ENCODE peak calls at places on chromosomes 12 and 14, in eight cellular contexts. One of them, this sample, is unnamed.

GRCh38 chr12:118635276-118635675 is 258.9 kb downstream of the SUDS3 start:
- DNase-seq in NCI-H748 treated with DMSO at 0.1 percent for 48 hours: no peak
- DNase-seq in activated naive CD4-positive, alpha-beta T cell treated with anti-CD3 and anti-CD28 coated beads for 36 hours: no peak
- DNase-seq in stimulated activated naive CD8-positive, alpha-beta T cell treated with anti-CD3 and anti-CD28 coated beads, Interleukin-15, Interleukin-2, amounts not matched to agents 100 U/mL and 50 U/mL, for 24 hours: no peak
- DNase-seq in fibroblast of the aortic adventitia: no peak
- DNase-seq in ACHN: no peak
- DNase-seq in T-helper 2 cell: no peak
- DNase-seq in stimulated activated CD4-positive, alpha-beta T cell treated with anti-CD3 and anti-CD28 coated beads, TNF-alpha, amount 100 ng/mL, for 4 hours: no peak
- DNase-seq in this sample: no peak

GRCh38 chr12:131856366-131857097 is 28.3 kb downstream of the MMP17 start:
- DNase-seq in ACHN: no peak
- DNase-seq in activated naive CD4-positive, alpha-beta T cell treated with anti-CD3 and anti-CD28 coated beads for 36 hours: no peak
- DNase-seq in NCI-H748 treated with DMSO at 0.1 percent for 48 hours: no peak
- DNase-seq in stimulated activated CD4-positive, alpha-beta T cell treated with anti-CD3 and anti-CD28 coated beads, TNF-alpha, amount 100 ng/mL, for 4 hours: no peak
- DNase-seq in T-helper 2 cell: no peak
- DNase-seq in stimulated activated naive CD8-positive, alpha-beta T cell treated with anti-CD3 and anti-CD28 coated beads, Interleukin-15, Interleukin-2, amounts not matched to agents 100 U/mL and 50 U/mL, for 24 hours: no peak
- DNase-seq in fibroblast of the aortic adventitia: no peak
- DNase-seq in this sample: no peak

GRCh38 chr12:108616941-108617858 is 16.5 kb downstream of the SELPLG start:
- DNase-seq in NCI-H748 treated with DMSO at 0.1 percent for 48 hours: no peak
- DNase-seq in stimulated activated CD4-positive, alpha-beta T cell treated with anti-CD3 and anti-CD28 coated beads, TNF-alpha, amount 100 ng/mL, for 4 hours: peak; percentile 71
- DNase-seq in activated naive CD4-positive, alpha-beta T cell treated with anti-CD3 and anti-CD28 coated beads for 36 hours: peak; percentile 92
- DNase-seq in stimulated activated naive CD8-positive, alpha-beta T cell treated with anti-CD3 and anti-CD28 coated beads, Interleukin-15, Interleukin-2, amounts not matched to agents 100 U/mL and 50 U/mL, for 24 hours: peak; percentile 88
- DNase-seq in fibroblast of the aortic adventitia: no peak
- DNase-seq in T-helper 2 cell: peak; percentile 76
- DNase-seq in ACHN: peak; percentile 30
- DNase-seq in this sample: no peak

GRCh38 chr12:51819851-51820720 is 28.4 kb downstream of the FIGNL2 start:
- DNase-seq in activated naive CD4-positive, alpha-beta T cell treated with anti-CD3 and anti-CD28 coated beads for 36 hours: no peak
- DNase-seq in fibroblast of the aortic adventitia: no peak
- DNase-seq in stimulated activated naive CD8-positive, alpha-beta T cell treated with anti-CD3 and anti-CD28 coated beads, Interleukin-15, Interleukin-2, amounts not matched to agents 100 U/mL and 50 U/mL, for 24 hours: no peak
- DNase-seq in stimulated activated CD4-positive, alpha-beta T cell treated with anti-CD3 and anti-CD28 coated beads, TNF-alpha, amount 100 ng/mL, for 4 hours: no peak
- DNase-seq in ACHN: no peak
- DNase-seq in T-helper 2 cell: no peak
- DNase-seq in NCI-H748 treated with DMSO at 0.1 percent for 48 hours: peak; percentile 62
- DNase-seq in this sample: no peak

GRCh38 chr14:100290607-100291304 is 15.5 kb downstream of the SLC25A29 start:
- DNase-seq in T-helper 2 cell: no peak
- DNase-seq in activated naive CD4-positive, alpha-beta T cell treated with anti-CD3 and anti-CD28 coated beads for 36 hours: no peak
- DNase-seq in stimulated activated naive CD8-positive, alpha-beta T cell treated with anti-CD3 and anti-CD28 coated beads, Interleukin-15, Interleukin-2, amounts not matched to agents 100 U/mL and 50 U/mL, for 24 hours: no peak
- DNase-seq in ACHN: no peak
- DNase-seq in fibroblast of the aortic adventitia: no peak
- DNase-seq in stimulated activated CD4-positive, alpha-beta T cell treated with anti-CD3 and anti-CD28 coated beads, TNF-alpha, amount 100 ng/mL, for 4 hours: no peak
- DNase-seq in NCI-H748 treated with DMSO at 0.1 percent for 48 hours: no peak
- DNase-seq in this sample: no peak

GRCh38 chr14:46054526-46054925 is 597.1 kb downstream of the RPL10L start:
- DNase-seq in fibroblast of the aortic adventitia: peak; percentile 1
- DNase-seq in stimulated activated CD4-positive, alpha-beta T cell treated with anti-CD3 and anti-CD28 coated beads, TNF-alpha, amount 100 ng/mL, for 4 hours: no peak
- DNase-seq in activated naive CD4-positive, alpha-beta T cell treated with anti-CD3 and anti-CD28 coated beads for 36 hours: no peak
- DNase-seq in ACHN: peak; percentile 56
- DNase-seq in NCI-H748 treated with DMSO at 0.1 percent for 48 hours: no peak
- DNase-seq in stimulated activated naive CD8-positive, alpha-beta T cell treated with anti-CD3 and anti-CD28 coated beads, Interleukin-15, Interleukin-2, amounts not matched to agents 100 U/mL and 50 U/mL, for 24 hours: no peak
- DNase-seq in T-helper 2 cell: no peak
- DNase-seq in this sample: no peak

GRCh38 chr12:94262228-94263010 is 114.0 kb downstream of the PLXNC1 start:
- DNase-seq in stimulated activated CD4-positive, alpha-beta T cell treated with anti-CD3 and anti-CD28 coated beads, TNF-alpha, amount 100 ng/mL, for 4 hours: peak; percentile 68
- DNase-seq in T-helper 2 cell: peak; percentile 87
- DNase-seq in fibroblast of the aortic adventitia: peak; percentile 99
- DNase-seq in stimulated activated naive CD8-positive, alpha-beta T cell treated with anti-CD3 and anti-CD28 coated beads, Interleukin-15, Interleukin-2, amounts not matched to agents 100 U/mL and 50 U/mL, for 24 hours: peak; percentile 80
- DNase-seq in ACHN: peak; percentile 97
- DNase-seq in activated naive CD4-positive, alpha-beta T cell treated with anti-CD3 and anti-CD28 coated beads for 36 hours: peak; percentile 83
- DNase-seq in NCI-H748 treated with DMSO at 0.1 percent for 48 hours: peak; percentile 12
- DNase-seq in this sample: peak; percentile 95

GRCh38 chr12:99121476-99121965 is 476.4 kb downstream of the APAF1 start:
- DNase-seq in stimulated activated naive CD8-positive, alpha-beta T cell treated with anti-CD3 and anti-CD28 coated beads, Interleukin-15, Interleukin-2, amounts not matched to agents 100 U/mL and 50 U/mL, for 24 hours: no peak
- DNase-seq in activated naive CD4-positive, alpha-beta T cell treated with anti-CD3 and anti-CD28 coated beads for 36 hours: no peak
- DNase-seq in T-helper 2 cell: no peak
- DNase-seq in NCI-H748 treated with DMSO at 0.1 percent for 48 hours: no peak
- DNase-seq in stimulated activated CD4-positive, alpha-beta T cell treated with anti-CD3 and anti-CD28 coated beads, TNF-alpha, amount 100 ng/mL, for 4 hours: no peak
- DNase-seq in ACHN: no peak
- DNase-seq in fibroblast of the aortic adventitia: no peak
- DNase-seq in this sample: no peak

GRCh38 chr12:94586589-94587259 is 63.6 kb downstream of the TMCC3 start:
- DNase-seq in activated naive CD4-positive, alpha-beta T cell treated with anti-CD3 and anti-CD28 coated beads for 36 hours: no peak
- DNase-seq in ACHN: no peak
- DNase-seq in fibroblast of the aortic adventitia: peak; percentile 63
- DNase-seq in NCI-H748 treated with DMSO at 0.1 percent for 48 hours: no peak
- DNase-seq in stimulated activated naive CD8-positive, alpha-beta T cell treated with anti-CD3 and anti-CD28 coated beads, Interleukin-15, Interleukin-2, amounts not matched to agents 100 U/mL and 50 U/mL, for 24 hours: no peak
- DNase-seq in stimulated activated CD4-positive, alpha-beta T cell treated with anti-CD3 and anti-CD28 coated beads, TNF-alpha, amount 100 ng/mL, for 4 hours: no peak
- DNase-seq in T-helper 2 cell: no peak
- DNase-seq in this sample: no peak

GRCh38 chr14:96081767-96082400 is 42.7 kb downstream of the C14orf132 start:
- DNase-seq in NCI-H748 treated with DMSO at 0.1 percent for 48 hours: no peak
- DNase-seq in fibroblast of the aortic adventitia: no peak
- DNase-seq in ACHN: no peak
- DNase-seq in T-helper 2 cell: no peak
- DNase-seq in stimulated activated naive CD8-positive, alpha-beta T cell treated with anti-CD3 and anti-CD28 coated beads, Interleukin-15, Interleukin-2, amounts not matched to agents 100 U/mL and 50 U/mL, for 24 hours: no peak
- DNase-seq in stimulated activated CD4-positive, alpha-beta T cell treated with anti-CD3 and anti-CD28 coated beads, TNF-alpha, amount 100 ng/mL, for 4 hours: no peak
- DNase-seq in activated naive CD4-positive, alpha-beta T cell treated with anti-CD3 and anti-CD28 coated beads for 36 hours: no peak
- DNase-seq in this sample: no peak

GRCh38 chr12:61870658-61871559 is 389.3 kb upstream of the USP15 start:
- DNase-seq in ACHN: no peak
- DNase-seq in stimulated activated naive CD8-positive, alpha-beta T cell treated with anti-CD3 and anti-CD28 coated beads, Interleukin-15, Interleukin-2, amounts not matched to agents 100 U/mL and 50 U/mL, for 24 hours: no peak
- DNase-seq in NCI-H748 treated with DMSO at 0.1 percent for 48 hours: no peak
- DNase-seq in activated naive CD4-positive, alpha-beta T cell treated with anti-CD3 and anti-CD28 coated beads for 36 hours: peak; percentile 30
- DNase-seq in fibroblast of the aortic adventitia: no peak
- DNase-seq in T-helper 2 cell: peak; percentile 74
- DNase-seq in stimulated activated CD4-positive, alpha-beta T cell treated with anti-CD3 and anti-CD28 coated beads, TNF-alpha, amount 100 ng/mL, for 4 hours: no peak
- DNase-seq in this sample: no peak

GRCh38 chr12:113063396-113064350 is 7.1 kb downstream of the DTX1 start:
- DNase-seq in stimulated activated naive CD8-positive, alpha-beta T cell treated with anti-CD3 and anti-CD28 coated beads, Interleukin-15, Interleukin-2, amounts not matched to agents 100 U/mL and 50 U/mL, for 24 hours: no peak
- DNase-seq in activated naive CD4-positive, alpha-beta T cell treated with anti-CD3 and anti-CD28 coated beads for 36 hours: no peak
- DNase-seq in ACHN: no peak
- DNase-seq in fibroblast of the aortic adventitia: no peak
- DNase-seq in NCI-H748 treated with DMSO at 0.1 percent for 48 hours: no peak
- DNase-seq in T-helper 2 cell: no peak
- DNase-seq in stimulated activated CD4-positive, alpha-beta T cell treated with anti-CD3 and anti-CD28 coated beads, TNF-alpha, amount 100 ng/mL, for 4 hours: no peak
- DNase-seq in this sample: no peak

GRCh38 chr12:94553130-94553519 is 93.5 kb upstream of the CEP83 start:
- DNase-seq in T-helper 2 cell: no peak
- DNase-seq in ACHN: peak; percentile 76
- DNase-seq in stimulated activated naive CD8-positive, alpha-beta T cell treated with anti-CD3 and anti-CD28 coated beads, Interleukin-15, Interleukin-2, amounts not matched to agents 100 U/mL and 50 U/mL, for 24 hours: no peak
- DNase-seq in stimulated activated CD4-positive, alpha-beta T cell treated with anti-CD3 and anti-CD28 coated beads, TNF-alpha, amount 100 ng/mL, for 4 hours: no peak
- DNase-seq in fibroblast of the aortic adventitia: peak; percentile 88
- DNase-seq in NCI-H748 treated with DMSO at 0.1 percent for 48 hours: no peak
- DNase-seq in activated naive CD4-positive, alpha-beta T cell treated with anti-CD3 and anti-CD28 coated beads for 36 hours: no peak
- DNase-seq in this sample: no peak

GRCh38 chr12:128797119-128798118 is 26.3 kb downstream of the SLC15A4 start:
- DNase-seq in ACHN: peak; percentile 89
- DNase-seq in T-helper 2 cell: no peak
- DNase-seq in activated naive CD4-positive, alpha-beta T cell treated with anti-CD3 and anti-CD28 coated beads for 36 hours: no peak
- DNase-seq in stimulated activated naive CD8-positive, alpha-beta T cell treated with anti-CD3 and anti-CD28 coated beads, Interleukin-15, Interleukin-2, amounts not matched to agents 100 U/mL and 50 U/mL, for 24 hours: no peak
- DNase-seq in fibroblast of the aortic adventitia: peak; percentile 75
- DNase-seq in stimulated activated CD4-positive, alpha-beta T cell treated with anti-CD3 and anti-CD28 coated beads, TNF-alpha, amount 100 ng/mL, for 4 hours: no peak
- DNase-seq in NCI-H748 treated with DMSO at 0.1 percent for 48 hours: no peak
- DNase-seq in this sample: no peak

GRCh38 chr14:41609704-41610183 is 3.1 kb downstream of the LRFN5 start:
- DNase-seq in stimulated activated naive CD8-positive, alpha-beta T cell treated with anti-CD3 and anti-CD28 coated beads, Interleukin-15, Interleukin-2, amounts not matched to agents 100 U/mL and 50 U/mL, for 24 hours: peak; percentile 37
- DNase-seq in stimulated activated CD4-positive, alpha-beta T cell treated with anti-CD3 and anti-CD28 coated beads, TNF-alpha, amount 100 ng/mL, for 4 hours: no peak
- DNase-seq in fibroblast of the aortic adventitia: peak; percentile 60
- DNase-seq in T-helper 2 cell: no peak
- DNase-seq in ACHN: no peak
- DNase-seq in NCI-H748 treated with DMSO at 0.1 percent for 48 hours: peak; percentile 86
- DNase-seq in activated naive CD4-positive, alpha-beta T cell treated with anti-CD3 and anti-CD28 coated beads for 36 hours: no peak
- DNase-seq in this sample: no peak

GRCh38 chr12:103924761-103925641 is 5.2 kb upstream of the HSP90B1 start:
- DNase-seq in stimulated activated naive CD8-positive, alpha-beta T cell treated with anti-CD3 and anti-CD28 coated beads, Interleukin-15, Interleukin-2, amounts not matched to agents 100 U/mL and 50 U/mL, for 24 hours: peak; percentile 64
- DNase-seq in stimulated activated CD4-positive, alpha-beta T cell treated with anti-CD3 and anti-CD28 coated beads, TNF-alpha, amount 100 ng/mL, for 4 hours: no peak
- DNase-seq in ACHN: peak; percentile 81
- DNase-seq in fibroblast of the aortic adventitia: peak; percentile 81
- DNase-seq in NCI-H748 treated with DMSO at 0.1 percent for 48 hours: no peak
- DNase-seq in T-helper 2 cell: peak; percentile 95
- DNase-seq in activated naive CD4-positive, alpha-beta T cell treated with anti-CD3 and anti-CD28 coated beads for 36 hours: peak; percentile 86
- DNase-seq in this sample: no peak

GRCh38 chr14:71665157-71665556 is 267.1 kb upstream of the RGS6 start:
- DNase-seq in T-helper 2 cell: no peak
- DNase-seq in fibroblast of the aortic adventitia: peak; percentile 88
- DNase-seq in activated naive CD4-positive, alpha-beta T cell treated with anti-CD3 and anti-CD28 coated beads for 36 hours: no peak
- DNase-seq in stimulated activated CD4-positive, alpha-beta T cell treated with anti-CD3 and anti-CD28 coated beads, TNF-alpha, amount 100 ng/mL, for 4 hours: no peak
- DNase-seq in stimulated activated naive CD8-positive, alpha-beta T cell treated with anti-CD3 and anti-CD28 coated beads, Interleukin-15, Interleukin-2, amounts not matched to agents 100 U/mL and 50 U/mL, for 24 hours: no peak
- DNase-seq in ACHN: peak; percentile 40
- DNase-seq in NCI-H748 treated with DMSO at 0.1 percent for 48 hours: no peak
- DNase-seq in this sample: no peak

GRCh38 chr14:100547633-100548294 is 39.5 kb downstream of the BEGAIN start:
- DNase-seq in NCI-H748 treated with DMSO at 0.1 percent for 48 hours: no peak
- DNase-seq in activated naive CD4-positive, alpha-beta T cell treated with anti-CD3 and anti-CD28 coated beads for 36 hours: peak; percentile 64
- DNase-seq in stimulated activated naive CD8-positive, alpha-beta T cell treated with anti-CD3 and anti-CD28 coated beads, Interleukin-15, Interleukin-2, amounts not matched to agents 100 U/mL and 50 U/mL, for 24 hours: peak; percentile 37
- DNase-seq in stimulated activated CD4-positive, alpha-beta T cell treated with anti-CD3 and anti-CD28 coated beads, TNF-alpha, amount 100 ng/mL, for 4 hours: no peak
- DNase-seq in T-helper 2 cell: peak; percentile 63
- DNase-seq in fibroblast of the aortic adventitia: no peak
- DNase-seq in ACHN: no peak
- DNase-seq in this sample: peak; percentile 35

GRCh38 chr14:103519043-103519836 is 3.4 kb downstream of the CKB start:
- DNase-seq in T-helper 2 cell: no peak
- DNase-seq in ACHN: no peak
- DNase-seq in activated naive CD4-positive, alpha-beta T cell treated with anti-CD3 and anti-CD28 coated beads for 36 hours: no peak
- DNase-seq in NCI-H748 treated with DMSO at 0.1 percent for 48 hours: no peak
- DNase-seq in fibroblast of the aortic adventitia: peak; percentile 58
- DNase-seq in stimulated activated CD4-positive, alpha-beta T cell treated with anti-CD3 and anti-CD28 coated beads, TNF-alpha, amount 100 ng/mL, for 4 hours: no peak
- DNase-seq in stimulated activated naive CD8-positive, alpha-beta T cell treated with anti-CD3 and anti-CD28 coated beads, Interleukin-15, Interleukin-2, amounts not matched to agents 100 U/mL and 50 U/mL, for 24 hours: no peak
- DNase-seq in this sample: no peak

GRCh38 chr12:124613151-124613585 is 45.8 kb upstream of the NCOR2 start:
- DNase-seq in activated naive CD4-positive, alpha-beta T cell treated with anti-CD3 and anti-CD28 coated beads for 36 hours: no peak
- DNase-seq in T-helper 2 cell: no peak
- DNase-seq in fibroblast of the aortic adventitia: peak; percentile 98
- DNase-seq in ACHN: no peak
- DNase-seq in stimulated activated naive CD8-positive, alpha-beta T cell treated with anti-CD3 and anti-CD28 coated beads, Interleukin-15, Interleukin-2, amounts not matched to agents 100 U/mL and 50 U/mL, for 24 hours: no peak
- DNase-seq in stimulated activated CD4-positive, alpha-beta T cell treated with anti-CD3 and anti-CD28 coated beads, TNF-alpha, amount 100 ng/mL, for 4 hours: no peak
- DNase-seq in NCI-H748 treated with DMSO at 0.1 percent for 48 hours: no peak
- DNase-seq in this sample: no peak

GRCh38 chr12:3520711-3521110 is 29.7 kb downstream of the PRMT8 start:
- DNase-seq in fibroblast of the aortic adventitia: no peak
- DNase-seq in activated naive CD4-positive, alpha-beta T cell treated with anti-CD3 and anti-CD28 coated beads for 36 hours: no peak
- DNase-seq in stimulated activated CD4-positive, alpha-beta T cell treated with anti-CD3 and anti-CD28 coated beads, TNF-alpha, amount 100 ng/mL, for 4 hours: no peak
- DNase-seq in T-helper 2 cell: no peak
- DNase-seq in ACHN: no peak
- DNase-seq in stimulated activated naive CD8-positive, alpha-beta T cell treated with anti-CD3 and anti-CD28 coated beads, Interleukin-15, Interleukin-2, amounts not matched to agents 100 U/mL and 50 U/mL, for 24 hours: no peak
- DNase-seq in NCI-H748 treated with DMSO at 0.1 percent for 48 hours: peak; percentile 41
- DNase-seq in this sample: no peak

GRCh38 chr14:34906287-34906686 is 31.1 kb upstream of the BAZ1A start:
- DNase-seq in stimulated activated naive CD8-positive, alpha-beta T cell treated with anti-CD3 and anti-CD28 coated beads, Interleukin-15, Interleukin-2, amounts not matched to agents 100 U/mL and 50 U/mL, for 24 hours: no peak
- DNase-seq in T-helper 2 cell: no peak
- DNase-seq in fibroblast of the aortic adventitia: no peak
- DNase-seq in NCI-H748 treated with DMSO at 0.1 percent for 48 hours: no peak
- DNase-seq in activated naive CD4-positive, alpha-beta T cell treated with anti-CD3 and anti-CD28 coated beads for 36 hours: no peak
- DNase-seq in ACHN: no peak
- DNase-seq in stimulated activated CD4-positive, alpha-beta T cell treated with anti-CD3 and anti-CD28 coated beads, TNF-alpha, amount 100 ng/mL, for 4 hours: no peak
- DNase-seq in this sample: no peak

GRCh38 chr12:124609041-124609984 is 41.9 kb upstream of the NCOR2 start:
- DNase-seq in NCI-H748 treated with DMSO at 0.1 percent for 48 hours: peak; percentile 83
- DNase-seq in T-helper 2 cell: peak; percentile 79
- DNase-seq in activated naive CD4-positive, alpha-beta T cell treated with anti-CD3 and anti-CD28 coated beads for 36 hours: peak; percentile 93
- DNase-seq in ACHN: no peak
- DNase-seq in stimulated activated naive CD8-positive, alpha-beta T cell treated with anti-CD3 and anti-CD28 coated beads, Interleukin-15, Interleukin-2, amounts not matched to agents 100 U/mL and 50 U/mL, for 24 hours: peak; percentile 77
- DNase-seq in stimulated activated CD4-positive, alpha-beta T cell treated with anti-CD3 and anti-CD28 coated beads, TNF-alpha, amount 100 ng/mL, for 4 hours: peak; percentile 70
- DNase-seq in fibroblast of the aortic adventitia: peak; percentile 24
- DNase-seq in this sample: peak; percentile 93

GRCh38 chr14:74501135-74501614 is 7.6 kb downstream of the ISCA2 start:
- DNase-seq in T-helper 2 cell: no peak
- DNase-seq in ACHN: peak; percentile 25
- DNase-seq in activated naive CD4-positive, alpha-beta T cell treated with anti-CD3 and anti-CD28 coated beads for 36 hours: peak; percentile 23
- DNase-seq in stimulated activated naive CD8-positive, alpha-beta T cell treated with anti-CD3 and anti-CD28 coated beads, Interleukin-15, Interleukin-2, amounts not matched to agents 100 U/mL and 50 U/mL, for 24 hours: no peak
- DNase-seq in NCI-H748 treated with DMSO at 0.1 percent for 48 hours: peak; percentile 18
- DNase-seq in stimulated activated CD4-positive, alpha-beta T cell treated with anti-CD3 and anti-CD28 coated beads, TNF-alpha, amount 100 ng/mL, for 4 hours: no peak
- DNase-seq in fibroblast of the aortic adventitia: peak; percentile 77
- DNase-seq in this sample: peak; percentile 74

GRCh38 chr14:94918896-94919295 is 149.0 kb upstream of the GSC start:
- DNase-seq in stimulated activated CD4-positive, alpha-beta T cell treated with anti-CD3 and anti-CD28 coated beads, TNF-alpha, amount 100 ng/mL, for 4 hours: no peak
- DNase-seq in stimulated activated naive CD8-positive, alpha-beta T cell treated with anti-CD3 and anti-CD28 coated beads, Interleukin-15, Interleukin-2, amounts not matched to agents 100 U/mL and 50 U/mL, for 24 hours: no peak
- DNase-seq in T-helper 2 cell: no peak
- DNase-seq in ACHN: no peak
- DNase-seq in fibroblast of the aortic adventitia: no peak
- DNase-seq in NCI-H748 treated with DMSO at 0.1 percent for 48 hours: no peak
- DNase-seq in activated naive CD4-positive, alpha-beta T cell treated with anti-CD3 and anti-CD28 coated beads for 36 hours: no peak
- DNase-seq in this sample: no peak

GRCh38 chr14:42163136-42163535 is 556.5 kb downstream of the LRFN5 start:
- DNase-seq in T-helper 2 cell: no peak
- DNase-seq in stimulated activated CD4-positive, alpha-beta T cell treated with anti-CD3 and anti-CD28 coated beads, TNF-alpha, amount 100 ng/mL, for 4 hours: no peak
- DNase-seq in activated naive CD4-positive, alpha-beta T cell treated with anti-CD3 and anti-CD28 coated beads for 36 hours: no peak
- DNase-seq in ACHN: no peak
- DNase-seq in NCI-H748 treated with DMSO at 0.1 percent for 48 hours: peak; percentile 23
- DNase-seq in stimulated activated naive CD8-positive, alpha-beta T cell treated with anti-CD3 and anti-CD28 coated beads, Interleukin-15, Interleukin-2, amounts not matched to agents 100 U/mL and 50 U/mL, for 24 hours: no peak
- DNase-seq in fibroblast of the aortic adventitia: no peak
- DNase-seq in this sample: no peak

GRCh38 chr12:68240975-68241374 is 12.4 kb downstream of the IL22 start:
- DNase-seq in stimulated activated CD4-positive, alpha-beta T cell treated with anti-CD3 and anti-CD28 coated beads, TNF-alpha, amount 100 ng/mL, for 4 hours: peak; percentile 25
- DNase-seq in activated naive CD4-positive, alpha-beta T cell treated with anti-CD3 and anti-CD28 coated beads for 36 hours: peak; percentile 76
- DNase-seq in stimulated activated naive CD8-positive, alpha-beta T cell treated with anti-CD3 and anti-CD28 coated beads, Interleukin-15, Interleukin-2, amounts not matched to agents 100 U/mL and 50 U/mL, for 24 hours: peak; percentile 47
- DNase-seq in fibroblast of the aortic adventitia: peak; percentile 52
- DNase-seq in NCI-H748 treated with DMSO at 0.1 percent for 48 hours: no peak
- DNase-seq in ACHN: no peak
- DNase-seq in T-helper 2 cell: peak; percentile 92
- DNase-seq in this sample: no peak

GRCh38 chr12:117508468-117508867 is 147.0 kb upstream of the NOS1 start:
- DNase-seq in stimulated activated CD4-positive, alpha-beta T cell treated with anti-CD3 and anti-CD28 coated beads, TNF-alpha, amount 100 ng/mL, for 4 hours: no peak
- DNase-seq in NCI-H748 treated with DMSO at 0.1 percent for 48 hours: no peak
- DNase-seq in activated naive CD4-positive, alpha-beta T cell treated with anti-CD3 and anti-CD28 coated beads for 36 hours: no peak
- DNase-seq in fibroblast of the aortic adventitia: no peak
- DNase-seq in T-helper 2 cell: no peak
- DNase-seq in stimulated activated naive CD8-positive, alpha-beta T cell treated with anti-CD3 and anti-CD28 coated beads, Interleukin-15, Interleukin-2, amounts not matched to agents 100 U/mL and 50 U/mL, for 24 hours: no peak
- DNase-seq in ACHN: no peak
- DNase-seq in this sample: no peak

GRCh38 chr12:69916541-69917270 is 91.7 kb downstream of the MYRFL start:
- DNase-seq in stimulated activated naive CD8-positive, alpha-beta T cell treated with anti-CD3 and anti-CD28 coated beads, Interleukin-15, Interleukin-2, amounts not matched to agents 100 U/mL and 50 U/mL, for 24 hours: no peak
- DNase-seq in fibroblast of the aortic adventitia: peak; percentile 21
- DNase-seq in NCI-H748 treated with DMSO at 0.1 percent for 48 hours: no peak
- DNase-seq in activated naive CD4-positive, alpha-beta T cell treated with anti-CD3 and anti-CD28 coated beads for 36 hours: no peak
- DNase-seq in stimulated activated CD4-positive, alpha-beta T cell treated with anti-CD3 and anti-CD28 coated beads, TNF-alpha, amount 100 ng/mL, for 4 hours: no peak
- DNase-seq in ACHN: no peak
- DNase-seq in T-helper 2 cell: no peak
- DNase-seq in this sample: no peak

GRCh38 chr14:91945776-91946305 is 1.7 kb downstream of the FBLN5 start:
- DNase-seq in NCI-H748 treated with DMSO at 0.1 percent for 48 hours: no peak
- DNase-seq in stimulated activated CD4-positive, alpha-beta T cell treated with anti-CD3 and anti-CD28 coated beads, TNF-alpha, amount 100 ng/mL, for 4 hours: no peak
- DNase-seq in fibroblast of the aortic adventitia: peak; percentile 46
- DNase-seq in ACHN: no peak
- DNase-seq in T-helper 2 cell: no peak
- DNase-seq in activated naive CD4-positive, alpha-beta T cell treated with anti-CD3 and anti-CD28 coated beads for 36 hours: no peak
- DNase-seq in stimulated activated naive CD8-positive, alpha-beta T cell treated with anti-CD3 and anti-CD28 coated beads, Interleukin-15, Interleukin-2, amounts not matched to agents 100 U/mL and 50 U/mL, for 24 hours: no peak
- DNase-seq in this sample: no peak

GRCh38 chr14:69701857-69702256 is 65.1 kb upstream of the SRSF5 start:
- DNase-seq in activated naive CD4-positive, alpha-beta T cell treated with anti-CD3 and anti-CD28 coated beads for 36 hours: no peak
- DNase-seq in stimulated activated CD4-positive, alpha-beta T cell treated with anti-CD3 and anti-CD28 coated beads, TNF-alpha, amount 100 ng/mL, for 4 hours: no peak
- DNase-seq in T-helper 2 cell: peak; percentile 59
- DNase-seq in ACHN: no peak
- DNase-seq in NCI-H748 treated with DMSO at 0.1 percent for 48 hours: no peak
- DNase-seq in stimulated activated naive CD8-positive, alpha-beta T cell treated with anti-CD3 and anti-CD28 coated beads, Interleukin-15, Interleukin-2, amounts not matched to agents 100 U/mL and 50 U/mL, for 24 hours: no peak
- DNase-seq in fibroblast of the aortic adventitia: no peak
- DNase-seq in this sample: no peak

GRCh38 chr12:68675098-68675842 is 11.5 kb upstream of the NUP107 start:
- DNase-seq in stimulated activated naive CD8-positive, alpha-beta T cell treated with anti-CD3 and anti-CD28 coated beads, Interleukin-15, Interleukin-2, amounts not matched to agents 100 U/mL and 50 U/mL, for 24 hours: peak; percentile 71
- DNase-seq in stimulated activated CD4-positive, alpha-beta T cell treated with anti-CD3 and anti-CD28 coated beads, TNF-alpha, amount 100 ng/mL, for 4 hours: peak; percentile 23
- DNase-seq in NCI-H748 treated with DMSO at 0.1 percent for 48 hours: no peak
- DNase-seq in fibroblast of the aortic adventitia: no peak
- DNase-seq in T-helper 2 cell: peak; percentile 93
- DNase-seq in ACHN: no peak
- DNase-seq in activated naive CD4-positive, alpha-beta T cell treated with anti-CD3 and anti-CD28 coated beads for 36 hours: peak; percentile 85
- DNase-seq in this sample: no peak

GRCh38 chr14:72513994-72514659 is 379.8 kb downstream of the DPF3 start:
- DNase-seq in T-helper 2 cell: peak; percentile 29
- DNase-seq in NCI-H748 treated with DMSO at 0.1 percent for 48 hours: no peak
- DNase-seq in stimulated activated naive CD8-positive, alpha-beta T cell treated with anti-CD3 and anti-CD28 coated beads, Interleukin-15, Interleukin-2, amounts not matched to agents 100 U/mL and 50 U/mL, for 24 hours: no peak
- DNase-seq in fibroblast of the aortic adventitia: peak; percentile 76
- DNase-seq in ACHN: peak; percentile 56
- DNase-seq in stimulated activated CD4-positive, alpha-beta T cell treated with anti-CD3 and anti-CD28 coated beads, TNF-alpha, amount 100 ng/mL, for 4 hours: no peak
- DNase-seq in activated naive CD4-positive, alpha-beta T cell treated with anti-CD3 and anti-CD28 coated beads for 36 hours: no peak
- DNase-seq in this sample: no peak

GRCh38 chr12:109718390-109718789 is 4.8 kb downstream of the FAM222A start:
- DNase-seq in T-helper 2 cell: no peak
- DNase-seq in stimulated activated naive CD8-positive, alpha-beta T cell treated with anti-CD3 and anti-CD28 coated beads, Interleukin-15, Interleukin-2, amounts not matched to agents 100 U/mL and 50 U/mL, for 24 hours: no peak
- DNase-seq in stimulated activated CD4-positive, alpha-beta T cell treated with anti-CD3 and anti-CD28 coated beads, TNF-alpha, amount 100 ng/mL, for 4 hours: no peak
- DNase-seq in ACHN: no peak
- DNase-seq in activated naive CD4-positive, alpha-beta T cell treated with anti-CD3 and anti-CD28 coated beads for 36 hours: no peak
- DNase-seq in fibroblast of the aortic adventitia: no peak
- DNase-seq in NCI-H748 treated with DMSO at 0.1 percent for 48 hours: peak; percentile 44
- DNase-seq in this sample: no peak

This sample was measured in lung.